ENCODE peak calls at places on chromosomes 4 and X, in eight cellular contexts. F is adrenal gland; U is HCT116; C is body of pancreas; Z is endothelial cell of umbilical vein; K is upper lobe of left lung; Y is CD4-positive, CD25-positive, alpha-beta regulatory T cell; D is mesendoderm. G is an unnamed sample.

GRCh38 chr4:157821814-157822213 is 351.0 kb downstream of the GASK1B start:
- DNase-seq in D (no peak), K (no peak), U (no peak), Z (no peak), Y (no peak), F (no peak), C (no peak), G (no peak)

GRCh38 chrX:7147431-7147977 is at the start of gene STS:
- DNase-seq in D (peak), F (peak), C (peak), Y (no peak), K (peak), U (no peak), Z (peak), G (peak)

GRCh38 chrX:66008403-66008970 is 31.4 kb downstream of the VSIG4 start:
- DNase-seq in C (no peak), K (no peak), Y (no peak), Z (no peak), U (no peak), F (no peak), D (no peak), G (no peak)

GRCh38 chrX:14235004-14235403 is 205.3 kb upstream of the GEMIN8 start:
- DNase-seq in C (no peak), F (no peak), D (peak), Z (no peak), Y (no peak), U (peak), K (no peak), G (no peak)

GRCh38 chr4:8840006-8840793 is 31.4 kb downstream of the HMX1 start:
- DNase-seq in U (no peak), K (no peak), F (no peak), Z (no peak), D (peak), C (peak), Y (no peak), G (peak)

GRCh38 chrX:16771483-16772398 is 14.5 kb upstream of the TXLNG start:
- DNase-seq in F (no peak), C (no peak), Y (no peak), K (no peak), Z (peak), D (peak), U (peak), G (no peak)

GRCh38 chrX:67437821-67438220 is 106.0 kb upstream of the AR start:
- DNase-seq in U (no peak), K (no peak), Y (no peak), Z (no peak), D (no peak), C (no peak), F (no peak), G (no peak)

GRCh38 chr4:2591189-2591588 is 54.7 kb downstream of the FAM193A start:
- DNase-seq in Z (peak), D (peak), Y (no peak), K (peak), C (no peak), U (no peak), F (peak), G (no peak)

GRCh38 chr4:84944952-84945351 is 21.5 kb downstream of the WDFY3 start:
- DNase-seq in C (no peak), F (peak), U (no peak), Y (no peak), Z (no peak), K (peak), D (no peak), G (no peak)

GRCh38 chr4:118968006-118968405 is 79.4 kb downstream of the SYNPO2 start:
- DNase-seq in Y (no peak), C (peak), U (no peak), K (peak), F (peak), D (peak), Z (peak), G (no peak)

GRCh38 chr4:1767058-1767769 is 25.9 kb upstream of the FGFR3 start:
- DNase-seq in C (peak), U (no peak), Z (no peak), Y (no peak), D (peak), F (no peak), K (no peak), G (no peak)

GRCh38 chrX:154487518-154488290 is 1.3 kb upstream of the UBL4A start:
- DNase-seq in K (no peak), U (no peak), Y (no peak), D (no peak), Z (no peak), F (no peak), C (no peak), G (no peak)

GRCh38 chrX:154488336-154489075 is 1.9 kb downstream of the SLC10A3 start:
- DNase-seq in F (no peak), U (no peak), Y (no peak), D (no peak), Z (no peak), K (no peak), C (no peak), G (no peak)

GRCh38 chrX:154490414-154491083 is at the start of gene SLC10A3:
- DNase-seq in Z (peak), D (peak), F (peak), C (peak), Y (peak), U (peak), K (peak), G (peak)

GRCh38 chrX:154490021-154490413 is 412 bp downstream of the SLC10A3 start:
- DNase-seq in U (no peak), K (no peak), Y (peak), Z (peak), C (peak), F (peak), D (peak), G (peak)

GRCh38 chrX:154489182-154489581 is 1.2 kb downstream of the SLC10A3 start:
- DNase-seq in F (no peak), U (no peak), Y (no peak), D (no peak), C (no peak), K (no peak), Z (no peak), G (no peak)
- H3K27ac ChIP-seq in F (peak), U (no peak), Y (no peak), D (no peak), C (peak), K (peak), Z (no peak), G (peak)

GRCh38 chr4:24858550-24858949 is 54.3 kb downstream of the CCDC149 start:
- DNase-seq in U (no peak), Z (no peak), C (no peak), D (no peak), K (no peak), F (no peak), Y (no peak), G (no peak)
- H3K27ac ChIP-seq in U (no peak), Z (no peak), C (no peak), D (no peak), K (peak), F (no peak), Y (no peak), G (no peak)

DNA sequence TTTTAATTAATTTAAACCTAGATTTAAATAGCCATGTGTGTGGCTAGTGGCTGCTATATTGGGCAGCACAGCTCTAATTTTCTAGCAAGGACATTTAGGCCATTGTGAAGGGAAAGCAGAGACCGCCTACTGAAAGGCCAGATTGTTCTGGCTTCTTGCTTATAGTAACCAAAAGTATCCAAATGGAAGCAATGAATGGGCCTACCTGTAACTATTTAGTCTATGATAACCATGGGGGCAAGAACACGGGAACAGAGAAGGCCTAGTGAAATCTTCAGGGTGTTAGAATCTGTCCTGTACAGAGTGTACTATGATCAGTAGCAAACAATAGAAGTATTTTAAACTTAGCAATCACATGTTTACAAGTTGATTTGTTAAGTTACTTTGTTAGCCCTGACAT is 16.5 kb upstream of the HPRT1 start:
- DNase-seq in D (no peak), Z (no peak), K (no peak), F (no peak), Y (no peak), U (no peak), C (no peak), G (no peak)
- H3K27ac ChIP-seq in D (no peak), Z (no peak), K (no peak), F (no peak), Y (no peak), U (no peak), C (no peak), G (no peak)

GRCh38 chrX:31200430-31200829 is 128.6 kb upstream of the FTHL17 start:
- DNase-seq in D (no peak), F (no peak), Y (no peak), K (no peak), U (no peak), Z (no peak), C (no peak), G (no peak)
- H3K27ac ChIP-seq in D (no peak), F (no peak), Y (no peak), K (no peak), U (no peak), Z (no peak), C (peak), G (no peak)

GRCh38 chr4:143339497-143339896 is 2.8 kb downstream of the GAB1 start:
- DNase-seq in U (no peak), F (no peak), C (no peak), Z (no peak), D (no peak), K (no peak), Y (no peak), G (no peak)

GRCh38 chr4:143338313-143338712 is 1.6 kb downstream of the GAB1 start:
- DNase-seq in D (no peak), K (no peak), F (no peak), U (no peak), C (no peak), Y (no peak), Z (no peak), G (no peak)

GRCh38 chr4:143344011-143344410 is 7.3 kb downstream of the GAB1 start:
- DNase-seq in F (no peak), Z (no peak), D (no peak), C (no peak), Y (no peak), U (no peak), K (no peak), G (no peak)

GRCh38 chr4:143343276-143343831 is 6.7 kb downstream of the GAB1 start:
- DNase-seq in D (no peak), K (no peak), Z (no peak), F (no peak), U (no peak), Y (no peak), C (no peak), G (no peak)

DNA sequence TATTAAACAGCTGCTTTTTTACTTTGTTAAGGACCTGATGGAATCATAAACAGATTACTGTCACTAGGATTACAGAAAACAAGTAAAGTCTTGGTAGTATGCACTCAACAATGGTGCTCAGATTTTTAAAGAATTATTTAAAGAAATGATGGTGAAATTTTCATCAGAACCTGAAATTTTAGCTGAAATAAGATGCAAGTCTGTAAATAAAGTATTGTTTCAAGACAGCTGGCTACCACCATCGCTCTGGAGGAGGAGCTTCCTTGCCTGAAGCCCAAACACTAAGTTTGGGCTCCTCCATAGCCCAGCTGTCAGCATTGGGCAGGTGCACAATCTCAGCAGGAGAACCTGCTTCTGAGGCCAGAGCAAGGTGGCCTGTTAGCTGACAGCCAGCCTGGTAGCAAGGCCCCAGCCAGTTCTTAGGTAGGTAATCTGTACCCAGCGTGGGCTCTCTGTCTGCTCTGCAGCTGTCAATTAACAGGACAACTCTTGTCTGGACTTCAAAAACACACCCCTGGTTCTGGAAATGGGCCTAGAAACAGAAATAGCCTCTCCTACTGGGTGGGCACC is 4.6 kb downstream of the GAB1 start:
- DNase-seq in F (no peak), U (no peak), Y (no peak), D (no peak), Z (no peak), C (no peak), K (no peak), G (no peak)
- H3K27ac ChIP-seq in F (peak), U (no peak), Y (no peak), D (no peak), Z (no peak), C (no peak), K (no peak), G (no peak)

G was measured in CD8-positive, alpha-beta T cell.